ENCODE peak calls at places on chromosomes 3 and 15, in seven cellular contexts. S, Z, E, P, O, K and U are unnamed samples.
A peak's percentile ranks its signal among the peaks of the same experiment; 100 is the strongest.

GRCh38 chr3:33791477-33792166 is 6.8 kb upstream of the PDCD6IP start:
- DNase-seq in S (no peak), Z (peak; percentile 38), E (no peak), P (no peak), O (peak; percentile 5), K (peak; percentile 29), U (no peak)

GRCh38 chr15:98123834-98124233 is 163.3 kb downstream of the ARRDC4 start:
- DNase-seq in S (no peak), Z (no peak), E (no peak), P (no peak), O (no peak), K (no peak), U (no peak)

GRCh38 chr3:75272708-75273107 is 391.4 kb upstream of the FRG2C start:
- DNase-seq in S (no peak), Z (no peak), E (no peak), P (no peak), O (no peak), K (peak; percentile 4), U (no peak)

GRCh38 chr3:13849018-13849417 is 30.9 kb downstream of the WNT7A start:
- DNase-seq in S (no peak), Z (no peak), E (no peak), P (no peak), O (no peak), K (no peak), U (no peak)

GRCh38 chr3:53630547-53630946 is 136.1 kb downstream of the CACNA1D start:
- DNase-seq in S (no peak), Z (peak; percentile 9), E (no peak), P (no peak), O (no peak), K (no peak), U (no peak)

GRCh38 chr15:41933771-41934170 is 38.6 kb downstream of the EHD4 start:
- DNase-seq in S (no peak), Z (no peak), E (no peak), P (peak; percentile 29), O (no peak), K (no peak), U (no peak)

GRCh38 chr15:68765602-68766368 is 54.9 kb downstream of the ANP32A start:
- DNase-seq in S (no peak), Z (no peak), E (no peak), P (no peak), O (no peak), K (no peak), U (no peak)

GRCh38 chr3:160739079-160739478 is 17.0 kb upstream of the PPM1L start:
- DNase-seq in S (no peak), Z (no peak), E (peak; percentile 87), P (no peak), O (no peak), K (no peak), U (no peak)

GRCh38 chr3:168223085-168223484 is 127.4 kb upstream of the GOLIM4 start:
- DNase-seq in S (no peak), Z (no peak), E (no peak), P (no peak), O (no peak), K (no peak), U (no peak)

GRCh38 chr15:60798821-60799220 is 319.9 kb upstream of the ICE2 start:
- DNase-seq in S (no peak), Z (peak; percentile 25), E (no peak), P (no peak), O (peak; percentile 26), K (peak; percentile 59), U (no peak)

DNA sequence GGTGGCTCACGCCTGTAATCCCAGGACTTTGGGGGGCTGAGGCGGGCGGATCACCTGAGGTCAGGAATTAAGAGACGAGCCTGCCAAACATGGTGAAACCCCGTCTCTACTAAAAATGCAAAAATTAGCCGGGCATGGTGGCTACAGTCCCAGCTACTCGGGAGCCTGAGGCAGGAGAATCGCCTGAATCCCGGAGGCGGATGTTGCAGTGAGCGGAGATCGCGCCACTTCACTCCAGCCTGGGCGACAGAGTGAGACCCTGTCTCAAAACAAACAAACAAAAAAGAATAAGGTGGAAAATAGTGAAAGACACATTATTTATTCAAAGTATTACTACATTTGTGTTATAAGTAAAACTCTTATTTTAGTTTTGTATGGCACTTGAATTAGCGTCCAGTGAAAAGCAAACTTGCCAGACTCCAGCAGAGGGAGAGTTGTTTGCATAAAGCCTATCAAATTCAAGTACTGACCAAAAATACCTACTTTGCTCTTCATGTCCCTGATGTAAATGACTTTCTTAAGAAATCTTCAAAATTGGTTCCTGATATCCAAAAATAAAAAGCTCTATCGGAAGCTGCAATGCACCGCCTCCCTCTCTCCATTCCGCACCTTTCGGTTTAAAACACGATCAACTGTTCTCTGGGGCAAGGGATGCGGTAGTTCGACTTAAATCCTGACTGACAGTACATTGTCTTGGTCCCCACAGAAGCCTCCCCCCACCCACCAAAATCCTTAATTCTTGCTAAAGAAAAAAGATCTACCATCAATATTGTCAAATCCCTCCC is 1.2 kb downstream of the TRPM7 start:
- DNase-seq in S (no peak), Z (no peak), E (no peak), P (no peak), O (no peak), K (peak; percentile 40), U (no peak)
- TF ChIP-seq CTCF in S (no peak), Z (no peak), E (no peak), P (no peak), O (no peak), K (no peak), U (no peak)

DNA sequence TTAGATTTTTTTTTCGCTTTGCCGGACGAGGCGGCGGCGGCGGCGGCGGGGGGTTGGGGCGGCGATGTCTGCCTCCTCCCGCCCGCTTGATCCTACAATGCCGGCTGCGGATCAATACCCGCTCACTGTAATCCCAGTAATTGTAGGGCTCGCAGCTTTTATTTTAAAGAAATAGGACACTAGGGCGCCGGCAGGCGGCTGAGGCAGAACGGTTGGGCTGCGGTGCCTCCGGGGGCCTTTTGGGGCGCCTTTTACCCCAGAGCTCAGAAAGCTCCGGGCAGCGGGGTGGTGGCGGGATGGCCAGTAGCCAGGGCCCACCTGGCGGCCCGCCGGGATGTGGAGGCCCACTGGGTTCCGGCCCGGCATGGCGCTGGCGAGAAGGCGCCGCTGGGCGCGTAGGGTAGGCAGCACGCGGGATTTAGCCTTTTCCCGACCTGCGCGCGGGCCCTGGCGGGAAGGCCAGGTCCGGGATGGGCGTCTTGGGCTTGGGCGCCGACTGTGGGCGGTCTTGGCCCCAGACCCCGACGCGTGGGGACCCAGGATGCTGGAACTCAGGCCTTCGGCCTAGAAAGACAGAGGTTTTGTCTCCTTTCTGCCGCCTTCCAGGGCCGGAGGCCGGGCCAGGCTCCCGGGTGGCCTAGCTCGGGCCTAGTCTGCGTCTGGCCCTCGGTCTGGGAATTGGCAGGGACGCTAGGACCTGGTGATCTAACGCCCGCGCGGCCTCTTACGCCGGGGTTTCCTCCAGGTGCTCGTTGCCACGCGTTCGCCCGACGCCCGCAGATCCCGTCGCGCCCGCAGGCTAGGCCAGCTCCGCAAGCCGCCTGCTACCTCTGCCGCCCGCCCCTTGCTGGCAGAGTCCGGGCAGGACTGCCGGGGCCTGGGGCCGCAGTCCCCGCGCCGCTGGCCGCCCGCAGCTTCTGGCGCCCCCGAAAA is 15.5 kb upstream of the ONECUT1 start:
- DNase-seq in S (no peak), Z (no peak), E (peak; percentile 53), P (peak; percentile 61), O (no peak), K (no peak), U (no peak)
- TF ChIP-seq CTCF in S (no peak), Z (no peak), E (no peak), P (peak; percentile 33), O (peak; percentile 18), K (no peak), U (no peak)

DNA sequence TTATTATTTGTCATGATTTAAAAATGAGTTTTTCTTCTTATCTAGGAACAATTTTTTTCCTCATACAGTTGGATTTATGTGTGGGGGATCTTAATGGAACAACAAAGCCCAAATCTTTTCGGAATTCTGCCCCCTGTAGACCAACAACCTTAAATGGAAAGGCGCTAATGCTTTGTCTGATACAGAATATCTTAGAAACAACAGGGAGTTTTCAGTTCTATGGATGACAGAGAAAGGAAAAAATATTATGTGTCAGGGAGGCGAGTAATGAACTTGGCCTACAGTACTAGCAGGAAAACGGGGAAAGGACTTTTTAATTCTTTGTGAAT is 592 bp downstream of the MOBP start:
- DNase-seq in S (no peak), Z (no peak), E (no peak), P (no peak), O (no peak), K (no peak), U (no peak)
- TF ChIP-seq CTCF in S (no peak), Z (no peak), E (no peak), P (no peak), O (no peak), K (no peak), U (no peak)

DNA sequence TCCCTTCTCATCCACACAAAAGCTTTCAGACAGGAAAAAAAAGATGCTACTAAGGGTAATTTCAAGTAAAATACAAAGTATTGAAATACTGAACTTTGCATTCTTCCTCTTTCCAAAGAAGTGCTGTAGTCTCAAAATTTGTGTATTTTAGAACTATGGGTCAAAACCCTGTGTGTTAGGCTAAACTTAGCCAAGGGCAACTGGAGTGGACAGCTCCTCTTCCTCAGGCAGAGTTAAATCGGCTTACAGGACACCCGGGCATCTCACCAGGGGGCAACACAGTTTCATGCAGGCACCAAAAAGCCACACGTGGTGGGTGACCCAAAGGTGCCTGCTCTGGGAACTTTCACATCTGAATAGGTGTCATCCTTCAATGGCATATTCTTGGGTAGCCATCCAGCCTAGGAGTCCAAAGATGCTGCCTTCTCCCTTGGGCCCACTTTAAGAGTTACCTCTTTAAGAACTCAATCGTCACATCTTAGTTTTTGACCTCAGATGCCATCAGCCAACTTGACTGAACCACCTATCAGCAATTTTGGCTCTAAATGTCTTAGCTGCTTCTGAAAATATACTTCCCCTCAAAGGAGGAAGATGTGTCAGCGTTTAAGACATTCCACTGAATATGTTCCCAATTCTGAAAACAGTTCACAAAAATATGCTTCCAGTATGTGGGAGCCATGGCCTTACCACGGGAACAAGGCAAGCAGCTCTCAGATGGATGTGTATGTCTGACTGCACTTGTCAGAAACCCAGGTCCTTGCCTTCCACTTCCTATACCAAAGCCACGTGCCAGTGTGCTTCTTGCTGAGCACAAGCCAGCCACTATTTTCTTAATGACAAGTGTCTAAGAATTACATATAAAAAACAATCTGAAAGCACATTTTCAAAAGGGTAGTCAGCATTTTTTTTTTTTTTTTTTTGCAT is 32.3 kb upstream of the MUC13 start:
- DNase-seq in S (no peak), Z (no peak), E (no peak), P (no peak), O (no peak), K (no peak), U (no peak)
- TF ChIP-seq CTCF in S (no peak), Z (no peak), E (no peak), P (no peak), O (no peak), K (no peak), U (no peak)

GRCh38 chr15:96028620-96029019 is 301.9 kb upstream of the NR2F2 start:
- DNase-seq in S (no peak), Z (no peak), E (no peak), P (no peak), O (no peak), K (no peak), U (no peak)
- TF ChIP-seq CTCF in S (no peak), Z (no peak), E (no peak), P (no peak), O (no peak), K (no peak), U (no peak)

GRCh38 chr15:59636184-59636583 is 21.1 kb downstream of the GTF2A2 start:
- DNase-seq in S (no peak), Z (no peak), E (no peak), P (no peak), O (no peak), K (no peak), U (no peak)

GRCh38 chr15:59632714-59633113 is 21.1 kb downstream of the GCNT3 start:
- DNase-seq in S (no peak), Z (peak; percentile 19), E (no peak), P (no peak), O (no peak), K (no peak), U (no peak)
- TF ChIP-seq CTCF in S (no peak), Z (peak; percentile 57), E (no peak), P (no peak), O (no peak), K (no peak), U (no peak)